ENCODE peak calls at places on chromosomes 3 and 15, in seven cellular contexts. V is CD8-positive, alpha-beta T cell; T is stomach; S is activated T-helper 2 cell treated with anti-CD3 and anti-CD28 coated beads, Interferon-gamma antibody, Interleukin-2, Interleukin-4, amounts not matched to agents 10 μg/mL and 5 μg/mL and 100 μg/mL, durations not matched to agents 14 hours and 24 hours and 36 hours; M is mesenteric fat pad; A is fibroblast of lung; N is HTR-8/SVneo. G is an unnamed sample.

GRCh38 chr3:138469869-138470268 is 35.5 kb downstream of the ESYT3 start:
- DNase-seq in V (no peak), T (no peak), S (no peak), M (peak), A (no peak), N (no peak), G (no peak)

GRCh38 chr3:148023994-148024393 is 614.8 kb downstream of the ZIC1 start:
- DNase-seq in V (no peak), T (no peak), S (no peak), M (no peak), A (peak), N (peak), G (no peak)

GRCh38 chr3:49411550-49411967 is 217 bp downstream of the RHOA start:
- DNase-seq in V (peak), T (peak), S (peak), M (no peak), A (no peak), N (no peak), G (peak)

GRCh38 chr15:95291878-95292472 is 1038.5 kb upstream of the NR2F2 start:
- DNase-seq in V (no peak), T (no peak), S (no peak), M (no peak), A (no peak), N (peak), G (no peak)

GRCh38 chr3:184289426-184289938 is 9.6 kb upstream of the PSMD2 start:
- DNase-seq in V (peak), T (peak), S (peak), M (no peak), A (peak), N (peak), G (peak)

GRCh38 chr15:63600646-63601025 is 3.4 kb downstream of the FBXL22 start:
- DNase-seq in V (peak), T (peak), S (peak), M (peak), A (peak), N (peak), G (peak)

GRCh38 chr3:170346481-170347125 is 10.9 kb upstream of the SKIL start:
- DNase-seq in V (no peak), T (no peak), S (no peak), M (no peak), A (peak), N (peak), G (no peak)

GRCh38 chr3:127535901-127536817 is 54.4 kb downstream of the TPRA1 start:
- DNase-seq in V (no peak), T (peak), S (no peak), M (peak), A (no peak), N (no peak), G (no peak)

GRCh38 chr3:23193835-23194234 is 9.3 kb upstream of the UBE2E2 start:
- DNase-seq in V (no peak), T (no peak), S (no peak), M (no peak), A (no peak), N (no peak), G (no peak)

GRCh38 chr3:41117398-41117870 is 81.9 kb upstream of the CTNNB1 start:
- DNase-seq in V (peak), T (peak), S (peak), M (peak), A (peak), N (peak), G (peak)

GRCh38 chr3:169818330-169818729 is 5.6 kb upstream of the LRRC34 start:
- DNase-seq in V (no peak), T (no peak), S (no peak), M (no peak), A (peak), N (no peak), G (no peak)

GRCh38 chr3:14761121-14761672 is 57.6 kb upstream of the FGD5 start:
- DNase-seq in V (no peak), T (no peak), S (no peak), M (peak), A (no peak), N (no peak), G (no peak)

GRCh38 chr15:62459875-62460274 is 294.8 kb upstream of the C2CD4B start:
- DNase-seq in V (no peak), T (no peak), S (no peak), M (no peak), A (no peak), N (no peak), G (no peak)

GRCh38 chr15:75666823-75667501 is 19.2 kb downstream of the SNX33 start:
- DNase-seq in V (no peak), T (peak), S (no peak), M (no peak), A (peak), N (peak), G (no peak)

GRCh38 chr15:40069178-40070165 is 30.5 kb upstream of the SRP14 start:
- DNase-seq in V (no peak), T (peak), S (no peak), M (peak), A (peak), N (no peak), G (peak)

GRCh38 chr3:157499342-157499963 is 3.8 kb downstream of the VEPH1 start:
- DNase-seq in V (no peak), T (peak), S (no peak), M (no peak), A (peak), N (no peak), G (peak)